ENCODE peak calls at places on chromosomes 13 and 19, in six cellular contexts. O is AG09319; B is PC-9; U is fibroblast of pulmonary artery; I is activated CD8-positive, alpha-beta T cell treated with anti-CD3 and anti-CD28 coated beads for 36 hours; V is dorsolateral prefrontal cortex. D is an unnamed sample.

GRCh38 chr19:3163230-3163886 is 15.2 kb upstream of the S1PR4 start:
- DNase-seq in O (no peak), B (no peak), U (peak; percentile 69), I (peak; percentile 74), V (peak; percentile 63), D (peak; percentile 90)

GRCh38 chr19:29260477-29261317 is 47.7 kb upstream of the UQCRFS1 start:
- DNase-seq in O (no peak), B (no peak), U (peak; percentile 27), I (peak; percentile 51), V (no peak), D (peak; percentile 28)

GRCh38 chr13:76890036-76890435 is 3.8 kb upstream of the KCTD12 start:
- DNase-seq in O (no peak), B (no peak), U (peak; percentile 33), I (no peak), V (no peak), D (no peak)

GRCh38 chr19:17538684-17539287 is 16.7 kb upstream of the COLGALT1 start:
- DNase-seq in O (no peak), B (no peak), U (no peak), I (peak; percentile 17), V (no peak), D (peak; percentile 44)

GRCh38 chr13:29204651-29205050 is 384.5 kb downstream of the MTUS2 start:
- DNase-seq in O (no peak), B (no peak), U (no peak), I (no peak), V (no peak), D (no peak)

GRCh38 chr19:55647732-55648656 is at the start of gene CCDC106:
- DNase-seq in O (no peak), B (peak; percentile 9), U (peak; percentile 76), I (peak; percentile 49), V (peak; percentile 85), D (peak; percentile 57)

GRCh38 chr13:75566658-75567057 is 17.1 kb downstream of the UCHL3 start:
- DNase-seq in O (no peak), B (peak; percentile 62), U (peak; percentile 80), I (no peak), V (no peak), D (no peak)

GRCh38 chr19:1446713-1447564 is 3.0 kb upstream of the APC2 start:
- DNase-seq in O (no peak), B (no peak), U (no peak), I (no peak), V (no peak), D (no peak)

GRCh38 chr19:49436381-49437017 is 4.8 kb downstream of the SLC17A7 start:
- DNase-seq in O (no peak), B (no peak), U (no peak), I (peak; percentile 91), V (peak; percentile 79), D (peak; percentile 49)

GRCh38 chr19:18756896-18757295 is 34.2 kb downstream of the COMP start:
- DNase-seq in O (no peak), B (no peak), U (no peak), I (no peak), V (no peak), D (no peak)

GRCh38 chr13:24625870-24626419 is 54.3 kb upstream of the ATP12A start:
- DNase-seq in O (no peak), B (no peak), U (no peak), I (peak; percentile 45), V (no peak), D (peak; percentile 58)

GRCh38 chr19:46608178-46608577 is 7.0 kb downstream of the CALM3 start:
- DNase-seq in O (no peak), B (no peak), U (no peak), I (no peak), V (no peak), D (peak; percentile 6)

GRCh38 chr19:55486971-55487883 is 1.0 kb upstream of the SSC5D start:
- DNase-seq in O (peak; percentile 94), B (peak; percentile 69), U (peak; percentile 93), I (peak; percentile 84), V (no peak), D (peak; percentile 42)

GRCh38 chr19:13053761-13054604 is 48.7 kb downstream of the LYL1 start:
- DNase-seq in O (peak; percentile 88), B (peak; percentile 85), U (peak; percentile 99), I (no peak), V (no peak), D (no peak)

GRCh38 chr13:79519252-79519651 is 38.3 kb downstream of the NDFIP2 start:
- DNase-seq in O (no peak), B (no peak), U (peak; percentile 17), I (no peak), V (no peak), D (no peak)

GRCh38 chr19:46861691-46862503 is 1.1 kb downstream of the ARHGAP35 start:
- DNase-seq in O (no peak), B (no peak), U (no peak), I (peak; percentile 22), V (no peak), D (no peak)

GRCh38 chr19:1082165-1082927 is 12.8 kb downstream of the POLR2E start:
- DNase-seq in O (no peak), B (peak; percentile 67), U (no peak), I (peak; percentile 94), V (no peak), D (peak; percentile 83)

GRCh38 chr13:110216403-110217041 is 90.4 kb downstream of the COL4A1 start:
- DNase-seq in O (peak; percentile 14), B (peak; percentile 34), U (peak; percentile 96), I (no peak), V (no peak), D (no peak)

GRCh38 chr19:35347171-35347929 is at the start of gene FFAR1:
- DNase-seq in O (no peak), B (no peak), U (no peak), I (peak; percentile 80), V (peak; percentile 31), D (peak; percentile 78)

GRCh38 chr13:31067416-31068118 is 94.1 kb downstream of the HSPH1 start:
- DNase-seq in O (no peak), B (no peak), U (peak; percentile 46), I (peak; percentile 21), V (no peak), D (no peak)

GRCh38 chr13:33932765-33933406 is 114.9 kb downstream of the RFC3 start:
- DNase-seq in O (no peak), B (no peak), U (peak; percentile 20), I (no peak), V (no peak), D (no peak)

GRCh38 chr13:113105032-113105993 is at the start of gene F7:
- DNase-seq in O (no peak), B (peak; percentile 61), U (no peak), I (no peak), V (no peak), D (no peak)

GRCh38 chr19:8611890-8612806 is 1.6 kb upstream of the ADAMTS10 start:
- DNase-seq in O (no peak), B (no peak), U (peak; percentile 70), I (peak; percentile 25), V (no peak), D (no peak)

GRCh38 chr13:67229438-67230242 is 496 bp downstream of the PCDH9 start:
- DNase-seq in O (no peak), B (no peak), U (no peak), I (peak; percentile 4), V (no peak), D (no peak)

GRCh38 chr19:7704280-7705060 is 2.5 kb upstream of the FCER2 start:
- DNase-seq in O (no peak), B (no peak), U (no peak), I (no peak), V (no peak), D (no peak)

GRCh38 chr19:10135551-10136334 is 16.0 kb upstream of the EIF3G start:
- DNase-seq in O (no peak), B (no peak), U (no peak), I (no peak), V (no peak), D (no peak)

GRCh38 chr13:31138515-31138914 is 23.2 kb downstream of the HSPH1 start:
- DNase-seq in O (no peak), B (no peak), U (peak; percentile 46), I (no peak), V (no peak), D (no peak)

GRCh38 chr13:93775507-93776108 is 549.0 kb downstream of the GPC6 start:
- DNase-seq in O (peak; percentile 7), B (no peak), U (peak; percentile 67), I (no peak), V (no peak), D (no peak)

GRCh38 chr13:43116242-43116641 is 92.9 kb downstream of the DNAJC15 start:
- DNase-seq in O (no peak), B (no peak), U (no peak), I (no peak), V (no peak), D (no peak)
- TF ChIP-seq CTCF in O (no peak), B (no peak), U (no peak), I (no peak), V (no peak), D (no peak)

GRCh38 chr13:97121894-97122293 is 100.2 kb upstream of the MBNL2 start:
- DNase-seq in O (no peak), B (peak; percentile 78), U (peak; percentile 33), I (no peak), V (no peak), D (no peak)
- TF ChIP-seq CTCF in O (no peak), B (no peak), U (no peak), I (no peak), V (no peak), D (no peak)

DNA sequence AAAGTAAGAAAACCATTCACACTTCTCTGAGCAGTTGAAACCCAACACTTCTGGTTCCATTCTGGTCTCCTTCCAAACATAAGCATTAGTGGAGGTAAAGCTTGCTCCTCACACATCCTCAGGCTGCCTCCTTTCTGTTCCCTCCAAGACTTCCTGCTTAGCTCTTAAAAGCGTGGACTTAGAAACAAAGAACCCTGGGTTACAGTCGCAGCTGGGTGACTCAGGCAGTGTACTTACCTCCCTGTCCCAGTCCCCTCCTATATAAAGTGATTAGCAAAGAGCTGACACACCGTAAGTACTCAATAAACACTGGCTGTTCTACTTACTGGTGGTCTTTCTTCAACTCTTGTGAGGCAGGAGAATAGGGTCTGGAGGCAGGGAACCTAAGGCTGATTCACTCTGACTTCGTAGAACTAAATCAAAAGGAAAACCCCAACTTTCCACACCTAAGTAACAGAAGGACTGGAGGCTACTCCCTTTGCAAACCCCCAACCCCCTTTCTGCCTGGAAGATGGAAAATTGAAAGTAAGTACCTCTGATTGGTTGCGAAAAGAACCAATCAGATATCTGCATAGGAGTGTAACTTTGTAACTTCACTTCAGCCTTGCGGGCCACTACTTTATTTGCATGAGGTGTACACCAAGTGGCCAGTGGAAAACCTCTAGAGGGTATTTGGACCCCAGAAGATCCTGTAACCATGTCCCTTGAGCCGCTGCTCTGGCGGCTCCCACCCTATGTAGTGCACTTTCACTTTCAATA is 165.4 kb downstream of the SUCLA2 start:
- DNase-seq in O (no peak), B (no peak), U (no peak), I (no peak), V (no peak), D (no peak)
- TF ChIP-seq CTCF in O (no peak), B (no peak), U (no peak), I (no peak), V (no peak), D (no peak)

DNA sequence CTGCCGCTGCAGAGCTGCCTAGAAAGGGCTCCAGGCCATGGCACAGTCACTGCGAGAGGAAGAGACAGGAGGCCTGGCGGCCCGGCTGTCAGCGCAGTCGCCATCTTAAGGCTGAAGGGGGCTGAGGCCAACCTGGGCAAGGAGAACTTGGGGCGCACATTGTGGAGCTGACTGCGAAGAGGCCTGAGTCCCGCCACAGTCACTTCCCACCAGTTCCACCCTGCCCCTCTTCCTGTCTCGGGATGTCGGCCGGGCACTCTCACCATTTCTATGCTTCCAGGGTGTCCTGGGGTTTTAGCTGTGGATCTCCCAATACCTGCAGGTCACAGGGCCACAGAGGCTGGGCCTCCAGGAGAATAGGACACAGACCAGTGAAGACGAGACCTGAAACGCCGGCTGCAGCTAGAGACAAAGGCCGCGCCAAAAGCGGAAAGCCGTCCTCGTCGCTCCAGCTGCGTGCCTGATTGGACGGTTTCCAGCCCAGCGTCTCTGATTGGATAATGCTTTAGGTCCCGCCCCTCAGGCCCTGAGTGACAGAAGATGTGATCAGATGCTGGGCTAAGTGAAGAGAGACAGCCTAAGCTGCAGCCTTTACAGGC is 71.1 kb downstream of the ZNF486 start:
- DNase-seq in O (peak; percentile 75), B (peak; percentile 82), U (peak; percentile 88), I (peak; percentile 97), V (peak; percentile 91), D (peak; percentile 64)
- TF ChIP-seq CTCF in O (no peak), B (no peak), U (no peak), I (no peak), V (no peak), D (no peak)

D was measured in GM10248.